ENCODE peak calls at places on chromosome 22, in ten cellular contexts. R, V, H, U, F, N, C, D, S and G are unnamed samples. For H3K4me1, the result is how much of the 10 kb centered on the place peaks cover.

GRCh38 chr22:17847360-17848078 is 73.2 kb upstream of the BID start:
- DNase-seq in S (no peak), H (no peak), C (no peak), V (peak), D (no peak), R (no peak), N (no peak), U (no peak), F (no peak), G (no peak)

GRCh38 chr22:29215012-29215860 is 9.5 kb downstream of the EMID1 start:
- DNase-seq in F (no peak), N (no peak), U (peak), V (peak), H (no peak), D (no peak), S (no peak), C (no peak), R (no peak), G (no peak)

GRCh38 chr22:47686594-47687363 is 924.3 kb downstream of the TBC1D22A start:
- DNase-seq in R (no peak), V (peak), F (no peak), N (no peak), C (no peak), S (no peak), H (no peak), U (no peak), D (no peak), G (no peak)

GRCh38 chr22:27515091-27515523 is 286.4 kb downstream of the MN1 start:
- DNase-seq in H (peak), R (peak), S (no peak), F (no peak), D (no peak), V (no peak), N (no peak), C (no peak), U (peak), G (no peak)

GRCh38 chr22:29071261-29072045 is 1.4 kb upstream of the KREMEN1 start:
- DNase-seq in H (peak), N (peak), C (peak), D (no peak), F (peak), R (no peak), S (peak), V (peak), U (peak), G (no peak)

GRCh38 chr22:44209343-44209742 is 28.6 kb downstream of the PARVG start:
- DNase-seq in S (no peak), F (no peak), U (no peak), D (no peak), C (no peak), H (no peak), N (no peak), R (no peak), V (no peak), G (no peak)

GRCh38 chr22:26502688-26503561 is 9.3 kb downstream of the TFIP11 start:
- DNase-seq in N (peak), U (peak), R (peak), H (no peak), F (peak), V (peak), S (peak), C (peak), D (peak), G (no peak)

GRCh38 chr22:36351921-36352774 is 35.6 kb downstream of the MYH9 start:
- DNase-seq in D (no peak), F (peak), R (no peak), S (no peak), C (no peak), U (no peak), H (no peak), N (no peak), V (peak), G (no peak)

GRCh38 chr22:26308467-26308866 is 120.6 kb upstream of the ASPHD2 start:
- DNase-seq in H (no peak), D (no peak), F (no peak), U (no peak), S (no peak), C (no peak), V (no peak), R (no peak), N (no peak), G (no peak)

GRCh38 chr22:50314455-50315288 is 7.2 kb upstream of the PLXNB2 start:
- DNase-seq in S (no peak), N (peak), V (peak), H (no peak), D (peak), C (no peak), R (no peak), U (peak), F (peak), G (peak)

GRCh38 chr22:48143856-48144255 is 1381.4 kb downstream of the TBC1D22A start:
- DNase-seq in U (no peak), D (no peak), F (no peak), S (no peak), V (no peak), C (no peak), H (no peak), R (no peak), N (no peak), G (no peak)

GRCh38 chr22:22940961-22941605 is 53.5 kb downstream of the IGLL5 start:
- DNase-seq in N (peak), R (no peak), U (no peak), C (no peak), F (no peak), H (no peak), S (no peak), D (no peak), V (peak), G (no peak)

GRCh38 chr22:47334596-47334995 is 572.1 kb downstream of the TBC1D22A start:
- DNase-seq in C (no peak), N (no peak), V (no peak), F (no peak), U (no peak), S (no peak), H (no peak), R (no peak), D (no peak), G (no peak)

GRCh38 chr22:30485362-30485988 is 13.7 kb upstream of the SEC14L3 start:
- DNase-seq in D (peak), U (peak), S (peak), F (peak), C (peak), H (peak), N (peak), R (peak), V (peak), G (peak)

GRCh38 chr22:47450876-47451475 is 688.5 kb downstream of the TBC1D22A start:
- DNase-seq in H (no peak), U (no peak), C (no peak), S (no peak), V (no peak), D (no peak), F (no peak), N (no peak), R (no peak), G (no peak)

GRCh38 chr22:40417881-40418280 is 47.5 kb downstream of the SGSM3 start:
- DNase-seq in H (no peak), C (no peak), R (no peak), D (no peak), N (no peak), F (no peak), S (no peak), V (no peak), U (no peak), G (no peak)

GRCh38 chr22:40419718-40420117 is 49.3 kb downstream of the SGSM3 start:
- DNase-seq in S (no peak), C (no peak), N (no peak), D (no peak), V (no peak), U (no peak), H (no peak), R (no peak), F (no peak), G (no peak)

GRCh38 chr22:40417041-40417440 is 46.6 kb downstream of the SGSM3 start:
- DNase-seq in S (no peak), N (no peak), U (no peak), C (no peak), F (no peak), D (no peak), V (no peak), H (no peak), R (no peak), G (no peak)

GRCh38 chr22:40420341-40421081 is 50.1 kb downstream of the SGSM3 start:
- DNase-seq in R (no peak), S (no peak), D (no peak), U (no peak), H (no peak), C (no peak), N (no peak), F (no peak), V (no peak), G (no peak)

DNA sequence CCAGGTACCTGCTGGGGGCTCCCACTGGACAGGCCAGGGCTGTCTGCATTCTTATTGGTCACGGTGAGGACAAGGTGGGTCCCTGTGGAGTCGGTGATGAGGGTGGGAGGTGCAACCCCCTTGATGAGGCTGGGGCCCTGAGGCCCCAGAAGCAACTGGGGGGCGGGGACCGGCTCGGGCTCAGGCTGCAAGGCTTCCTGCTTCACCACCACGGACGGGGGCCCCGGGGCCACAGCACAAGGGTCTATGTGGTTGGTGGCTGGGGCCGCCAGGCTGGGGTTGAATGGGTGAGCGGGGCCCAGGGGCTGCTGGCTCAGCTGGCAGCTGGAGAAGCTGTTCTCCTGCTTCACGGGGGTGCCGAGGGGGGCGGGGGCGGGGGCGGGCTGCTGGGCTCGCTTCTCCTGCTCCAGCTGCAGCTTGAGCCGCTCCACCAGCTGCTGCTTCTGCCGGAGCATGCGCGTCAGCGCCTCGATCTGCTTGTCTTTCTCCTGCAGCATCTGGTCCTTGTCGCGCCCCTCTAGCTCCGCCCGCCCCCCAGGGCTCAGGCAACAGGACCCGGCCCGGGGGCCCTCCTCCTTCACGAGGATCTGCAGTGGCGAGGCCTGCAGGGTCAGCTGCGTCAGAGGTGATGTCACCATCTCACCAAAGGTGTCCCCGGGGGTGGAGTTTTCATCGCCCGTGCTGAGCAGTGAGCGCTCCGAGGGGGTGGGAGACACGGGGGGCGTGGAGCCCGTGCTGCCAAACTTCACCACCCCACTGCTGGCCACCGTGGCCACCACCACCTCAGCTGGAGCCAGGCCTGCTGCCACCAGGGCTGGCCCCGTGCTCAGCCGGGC is 48.2 kb downstream of the SGSM3 start:
- DNase-seq in R (peak), N (peak), V (no peak), S (no peak), H (no peak), D (peak), C (peak), U (no peak), F (no peak), G (no peak)
- H3K4me3 ChIP-seq in R (no peak), N (no peak), V (no peak), S (no peak), H (no peak), D (no peak), C (no peak), U (no peak), F (no peak), G (no peak)

DNA sequence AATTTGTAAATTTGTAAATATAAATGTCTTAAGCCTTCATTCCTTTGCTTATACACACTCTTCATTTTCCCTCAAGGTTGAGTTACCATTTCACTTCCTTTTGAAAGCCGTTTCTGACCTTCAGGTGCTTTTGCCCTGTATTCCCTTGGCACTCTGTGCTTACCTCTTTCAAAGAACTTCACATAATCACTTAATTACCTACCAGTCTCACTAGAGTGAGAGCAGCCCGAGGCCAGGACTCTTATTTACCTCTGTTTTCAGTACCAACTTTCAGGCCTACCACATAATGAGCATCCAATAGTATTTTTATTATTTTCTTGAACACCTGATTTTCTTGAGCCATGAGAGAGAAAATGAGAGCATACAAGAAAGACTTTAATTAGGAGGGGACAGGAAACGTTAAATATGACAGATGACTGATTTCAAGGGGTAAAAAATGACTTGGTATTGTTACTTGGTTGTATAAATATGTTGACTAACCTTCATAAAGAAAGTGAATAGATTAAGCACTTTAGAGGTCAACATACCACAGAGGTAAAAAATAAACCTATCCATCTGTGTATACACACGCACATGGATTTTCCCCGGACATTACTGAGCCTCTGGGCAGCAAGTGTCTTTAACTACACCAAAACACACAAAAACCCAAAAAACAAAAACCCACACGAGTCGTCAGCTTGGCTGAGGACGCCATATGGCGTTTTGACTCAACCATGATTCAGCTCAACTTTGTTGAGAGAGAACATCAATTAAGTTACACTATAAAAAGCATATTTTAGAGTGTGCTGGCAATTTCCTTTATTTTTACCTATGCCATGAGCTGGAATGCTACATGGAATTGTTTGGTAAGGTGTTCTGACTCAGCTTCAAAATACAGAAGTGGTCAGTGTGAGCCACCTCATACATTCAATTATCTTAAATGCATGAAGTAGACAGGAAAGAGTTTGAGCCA is 7.6 kb downstream of the ATXN10 start:
- DNase-seq in V (no peak), H (no peak), R (no peak), D (no peak), F (no peak), U (no peak), S (peak), N (no peak), C (peak), G (no peak)
- H3K4me1 ChIP-seq in V (under half), H (under half), R (half or more), D (under half), F (under half), U (under half), S (under half), N (under half), C (under half), G (under half)

GRCh38 chr22:38966379-38966700 is 8.9 kb downstream of the APOBEC3A start:
- DNase-seq in D (no peak), F (peak), V (no peak), R (no peak), N (no peak), H (no peak), C (no peak), S (no peak), U (no peak), G (no peak)
- H3K4me3 ChIP-seq in D (no peak), F (no peak), V (no peak), R (no peak), N (no peak), H (no peak), C (no peak), S (no peak), U (no peak), G (no peak)

GRCh38 chr22:42908082-42908746 is 51.1 kb upstream of the ARFGAP3 start:
- DNase-seq in R (no peak), F (peak), D (no peak), S (no peak), H (no peak), C (no peak), N (no peak), U (no peak), V (no peak), G (no peak)

GRCh38 chr22:42905702-42906183 is 48.7 kb upstream of the ARFGAP3 start:
- DNase-seq in D (no peak), H (peak), C (no peak), N (peak), V (no peak), S (no peak), F (no peak), R (peak), U (peak), G (peak)

GRCh38 chr22:42907404-42908081 is 50.5 kb upstream of the ARFGAP3 start:
- DNase-seq in U (no peak), S (no peak), C (no peak), D (no peak), V (no peak), F (no peak), R (no peak), N (no peak), H (no peak), G (no peak)

GRCh38 chr22:42905217-42905616 is 48.1 kb upstream of the ARFGAP3 start:
- DNase-seq in C (no peak), N (no peak), F (no peak), U (no peak), H (no peak), V (no peak), R (no peak), S (no peak), D (no peak), G (no peak)

DNA sequence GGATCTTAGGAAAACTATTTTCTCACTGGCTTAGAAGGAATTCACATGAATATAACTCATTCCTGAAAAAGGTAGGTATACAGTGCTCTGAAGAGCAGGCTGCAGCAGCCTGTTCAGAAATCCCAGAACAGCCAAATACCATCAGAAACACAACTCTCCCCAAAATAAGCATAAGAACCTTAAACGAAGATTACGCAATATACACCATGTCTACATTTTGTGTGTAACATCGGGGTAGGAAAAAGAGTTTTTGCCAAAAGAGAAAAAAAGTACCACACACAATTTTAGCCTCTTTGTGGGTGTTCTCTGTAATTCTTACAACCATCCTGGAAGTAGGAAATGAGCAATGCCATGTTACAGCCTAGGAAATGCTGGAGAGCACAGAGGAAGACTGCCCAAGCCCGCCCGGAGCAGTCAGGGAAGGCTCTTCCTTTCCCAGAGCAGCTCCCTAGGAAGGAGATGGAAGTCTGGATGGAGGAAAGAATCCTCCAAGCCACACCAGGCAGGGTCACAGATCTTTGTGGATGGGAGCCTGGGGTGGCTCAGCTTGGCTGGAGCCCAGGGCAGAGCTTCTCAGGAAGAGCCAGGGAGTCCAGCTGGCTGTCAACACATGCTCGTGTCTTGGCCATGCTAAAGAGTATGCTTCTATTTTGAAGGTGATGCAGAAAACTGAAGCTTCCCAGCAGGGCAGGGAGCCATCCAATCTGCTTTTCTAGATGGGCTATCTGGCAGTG is 49.7 kb upstream of the ARFGAP3 start:
- DNase-seq in U (no peak), S (peak), D (no peak), V (no peak), F (peak), C (peak), H (peak), R (peak), N (no peak), G (no peak)
- H3K4me1 ChIP-seq in U (under half), S (under half), D (under half), V (under half), F (half or more), C (under half), H (under half), R (half or more), N (under half), G (under half)

DNA sequence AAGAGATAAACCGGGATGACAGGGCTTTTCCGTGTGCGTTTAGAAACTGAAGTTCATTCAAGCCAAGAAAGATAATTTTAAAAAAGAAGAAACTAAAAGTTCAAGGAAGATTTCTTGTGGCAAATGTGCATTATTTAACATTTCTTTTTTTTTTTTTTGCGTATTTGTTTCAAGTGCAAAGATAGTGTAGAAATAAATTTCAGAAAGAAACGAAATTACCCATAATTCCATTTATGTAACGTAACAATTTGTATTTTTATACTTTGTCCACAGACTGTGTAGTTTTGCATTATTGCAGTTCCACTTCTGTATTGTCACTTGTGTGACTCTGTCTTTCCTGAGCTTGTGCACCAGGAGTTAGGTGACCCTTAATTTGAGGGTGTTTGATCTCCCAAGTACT is 24.0 kb downstream of the SNAP29 start:
- DNase-seq in F (no peak), V (no peak), U (no peak), S (no peak), D (no peak), H (no peak), R (no peak), N (no peak), C (no peak), G (no peak)
- H3K4me3 ChIP-seq in F (no peak), V (no peak), U (no peak), S (no peak), D (no peak), H (no peak), R (no peak), N (no peak), C (no peak), G (no peak)